ENCODE peak calls at places on chromosomes 4 and X, in four cellular contexts. X, M, T and J are unnamed samples.

GRCh38 chrX:68983004-68983857 is 154.4 kb downstream of the EFNB1 start:
- DNase-seq in X (peak), M (no peak), T (no peak), J (no peak)

GRCh38 chr4:149910604-149911367 is 95.1 kb upstream of the IQCM start:
- DNase-seq in X (no peak), M (no peak), T (no peak), J (no peak)

GRCh38 chrX:118383120-118383519 is 37.2 kb downstream of the WDR44 start:
- DNase-seq in X (no peak), M (no peak), T (no peak), J (no peak)

GRCh38 chr4:140996757-140997156 is 136.5 kb downstream of the RNF150 start:
- DNase-seq in X (no peak), M (no peak), T (no peak), J (no peak)

GRCh38 chrX:130171446-130172126 is at the start of gene RAB33A:
- DNase-seq in X (no peak), M (no peak), T (peak), J (no peak)

GRCh38 chrX:71282514-71283408 is 674 bp upstream of the NONO start:
- DNase-seq in X (peak), M (no peak), T (no peak), J (no peak)

GRCh38 chr4:184097240-184097619 is 120.4 kb downstream of the ENPP6 start:
- DNase-seq in X (peak), M (no peak), T (peak), J (no peak)

GRCh38 chr4:74624351-74625151 is 169.8 kb downstream of the BTC start:
- DNase-seq in X (no peak), M (no peak), T (peak), J (no peak)

GRCh38 chr4:144399927-144400326 is 246.0 kb upstream of the HHIP start:
- DNase-seq in X (no peak), M (no peak), T (no peak), J (no peak)

GRCh38 chrX:150880808-150881165 is 17.7 kb downstream of the CD99L2 start:
- DNase-seq in X (no peak), M (no peak), T (no peak), J (no peak)

GRCh38 chr4:110637408-110638131 is 14.7 kb upstream of the PITX2 start:
- DNase-seq in X (no peak), M (no peak), T (no peak), J (no peak)

GRCh38 chrX:78555401-78555980 is 103.6 kb downstream of the RTL3 start:
- DNase-seq in X (no peak), M (no peak), T (peak), J (no peak)

GRCh38 chr4:76690091-76690905 is 207.6 kb downstream of the SOWAHB start:
- DNase-seq in X (no peak), M (no peak), T (no peak), J (no peak)

GRCh38 chrX:1452497-1453389 is at the start of gene ASMTL:
- DNase-seq in X (peak), M (peak), T (peak), J (peak)

GRCh38 chr4:56112377-56112776 is 163.6 kb downstream of the CEP135 start:
- DNase-seq in X (no peak), M (no peak), T (no peak), J (no peak)

GRCh38 chr4:108056418-108056817 is 66.7 kb downstream of the HADH start:
- DNase-seq in X (no peak), M (no peak), T (no peak), J (no peak)
- TF ChIP-seq POLR2AphosphoS5 in X (no peak), M (no peak), T (no peak), J (no peak)

DNA sequence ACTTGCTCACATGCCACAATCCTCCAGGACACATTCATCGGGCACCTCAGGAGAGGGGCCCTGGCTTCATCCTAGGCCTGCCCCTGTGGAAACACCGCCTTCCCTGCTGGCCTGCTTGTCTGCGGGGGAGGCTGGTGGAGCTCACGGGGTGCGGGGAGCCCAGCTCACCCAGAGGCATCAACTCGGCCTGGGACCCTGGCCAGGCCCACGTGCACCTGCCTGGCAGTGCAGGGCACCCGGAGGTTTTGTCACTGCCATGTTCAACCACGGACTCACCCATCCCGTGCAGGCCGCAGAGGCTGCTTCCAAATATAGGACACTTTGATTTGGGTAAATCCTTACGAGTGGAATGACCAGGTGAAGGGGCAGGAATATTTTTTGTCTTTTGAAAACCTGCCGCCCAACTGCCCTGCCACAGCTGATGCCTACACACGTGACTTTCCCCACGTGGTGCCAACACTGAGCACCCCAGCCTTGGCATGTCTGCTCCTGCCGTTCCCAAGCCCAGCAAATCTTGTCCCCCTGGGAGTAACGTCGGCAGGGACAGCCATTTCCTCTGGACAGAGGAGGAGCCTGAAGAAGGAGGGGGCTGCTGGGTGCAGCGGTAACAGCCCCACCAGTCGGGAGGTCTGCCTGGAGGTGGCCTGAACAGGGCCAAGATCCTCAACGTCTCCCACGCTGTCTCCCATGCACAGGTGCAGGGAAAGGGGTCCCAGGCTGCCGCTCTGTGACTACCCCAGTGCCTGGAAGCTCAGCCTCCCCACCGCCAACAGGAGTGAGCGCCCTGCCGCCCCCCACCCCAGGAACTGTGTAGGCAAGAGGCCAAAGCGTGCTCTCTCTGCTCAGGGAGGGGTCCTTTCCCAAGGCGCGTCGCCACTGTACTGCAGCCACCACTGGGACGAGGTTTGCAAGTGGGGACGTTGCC is 8.5 kb downstream of the MXD4 start:
- DNase-seq in X (no peak), M (no peak), T (no peak), J (peak)
- TF ChIP-seq SPI1 in X (no peak), M (no peak), T (no peak), J (no peak)

DNA sequence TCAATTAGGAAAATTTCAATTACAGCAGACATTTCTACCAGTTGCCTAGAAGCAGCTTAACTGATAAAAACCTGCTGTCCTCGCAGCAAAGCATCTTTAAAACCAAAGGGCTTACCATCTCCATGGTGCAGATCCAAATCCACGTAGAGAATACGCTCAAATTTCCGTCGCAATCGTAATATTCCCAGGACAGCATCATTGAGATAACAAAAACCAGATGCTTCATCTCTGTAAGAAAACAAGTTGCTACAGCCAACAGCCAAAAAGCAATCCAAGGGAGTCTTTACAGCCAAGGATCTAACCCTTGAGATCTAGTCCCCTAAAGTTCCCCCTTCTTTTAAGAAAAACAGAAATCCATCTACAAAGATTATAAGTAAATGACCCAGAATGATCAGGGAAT is 77.6 kb downstream of the HDAC8 start:
- DNase-seq in X (no peak), M (no peak), T (no peak), J (no peak)
- TF ChIP-seq POLR2AphosphoS5 in X (no peak), M (no peak), T (no peak), J (no peak)

DNA sequence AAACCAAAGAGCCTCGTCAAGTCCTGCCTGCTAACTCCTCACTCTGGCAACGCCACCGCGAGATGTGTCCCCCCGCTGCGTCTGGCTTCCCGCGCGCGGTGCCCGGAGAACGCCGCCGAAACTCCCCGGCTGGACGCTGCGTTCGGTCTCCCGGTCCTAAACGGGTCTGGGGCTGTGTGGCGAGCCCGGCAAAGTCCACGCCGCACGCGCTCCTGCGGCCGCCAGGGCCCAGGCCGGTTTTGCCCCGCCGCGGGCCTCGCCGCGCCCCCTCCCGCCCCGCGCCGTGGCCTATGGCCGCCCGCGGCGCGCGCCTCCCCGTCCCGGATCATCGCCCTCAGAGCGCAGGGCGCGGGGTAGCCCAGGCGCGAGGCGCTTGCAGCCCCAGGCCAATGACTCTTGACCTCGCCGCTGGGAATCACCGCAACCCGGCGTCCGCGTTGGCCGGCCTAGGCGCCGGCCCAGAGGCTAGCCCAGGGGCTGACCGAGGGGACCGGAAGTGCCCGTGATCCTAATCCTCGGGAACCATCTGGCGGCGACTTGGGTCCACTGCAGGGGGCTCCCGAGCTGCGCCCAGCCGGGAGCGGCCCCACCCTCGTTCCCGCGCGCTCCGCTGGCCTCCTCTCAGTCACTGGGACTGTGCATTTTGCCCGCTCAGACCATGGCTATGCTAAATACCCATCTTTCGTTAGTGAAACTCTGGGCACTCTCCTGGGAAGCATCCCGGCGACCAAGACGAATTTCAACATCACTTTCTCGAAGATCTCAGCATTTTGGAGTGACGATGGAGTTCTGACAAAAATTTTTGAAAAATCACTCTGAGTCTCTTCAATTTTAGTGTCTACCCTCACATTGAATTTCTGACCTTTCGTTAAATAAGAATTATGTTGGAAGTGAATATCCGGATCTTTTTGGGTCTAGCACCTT is at the start of gene AADAT:
- DNase-seq in X (peak), M (no peak), T (peak), J (peak)
- TF ChIP-seq SPI1 in X (no peak), M (no peak), T (no peak), J (no peak)

DNA sequence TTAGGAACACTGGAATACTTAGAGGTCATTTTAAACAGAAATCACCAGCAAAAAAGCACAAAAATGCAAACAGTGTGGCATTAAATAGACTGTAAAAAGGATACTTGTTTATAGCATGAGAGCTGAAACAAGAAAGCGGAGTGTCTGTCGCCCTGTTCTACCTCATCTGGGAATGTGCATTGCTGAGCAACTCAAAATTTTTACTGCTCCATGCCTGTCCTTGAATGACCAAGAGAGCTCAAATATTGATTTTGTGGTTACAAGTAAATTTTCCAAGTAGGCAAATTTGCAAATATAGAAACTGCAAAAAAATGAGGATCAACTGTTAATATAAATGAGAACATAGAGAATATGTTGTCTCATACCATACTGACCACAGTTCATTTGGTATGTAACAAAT is 25.5 kb downstream of the AP1AR start:
- DNase-seq in X (no peak), M (no peak), T (no peak), J (no peak)
- TF ChIP-seq POLR2AphosphoS5 in X (no peak), M (no peak), T (no peak), J (no peak)